ENCODE peak calls at places on chromosomes 3 and 15, in four cellular contexts. P is GM19239; G is effector CD4-positive, alpha-beta T cell; M is activated naive CD4-positive, alpha-beta T cell treated with Interleukin-2 at 50 U/mL for 16 hours. S is an unnamed sample.

GRCh38 chr3:182713743-182714517 is 79.4 kb upstream of the ATP11B start:
- DNase-seq in M (no peak), P (no peak), G (no peak), S (no peak)

GRCh38 chr3:109025896-109026295 is 72.2 kb upstream of the GUCA1C start:
- DNase-seq in G (no peak), P (no peak), M (no peak), S (no peak)

GRCh38 chr3:94336076-94336741 is 273.3 kb downstream of the NSUN3 start:
- DNase-seq in P (no peak), M (no peak), G (no peak), S (no peak)

GRCh38 chr3:9946112-9947024 is 5.8 kb downstream of the PRRT3 start:
- DNase-seq in P (no peak), M (peak; percentile 84), G (peak; percentile 65), S (peak; percentile 93)

GRCh38 chr3:77041156-77041696 is 1.3 kb downstream of the ROBO2 start:
- DNase-seq in M (no peak), G (no peak), P (no peak), S (no peak)

GRCh38 chr3:28544236-28544635 is 195.6 kb upstream of the AZI2 start:
- DNase-seq in G (no peak), P (no peak), M (no peak), S (peak; percentile 78)

GRCh38 chr3:112958749-112959560 is 15.9 kb downstream of the CD200R1 start:
- DNase-seq in P (no peak), G (no peak), M (peak; percentile 16), S (no peak)

GRCh38 chr15:45428491-45428890 is 50.1 kb upstream of the GATM start:
- DNase-seq in M (no peak), P (no peak), G (no peak), S (no peak)